ENCODE peak calls at places on chromosomes 7 and 10, in five cellular contexts. W is BJ; T is tibial artery; F is CD4-positive, CD25-positive, alpha-beta regulatory T cell; G is activated naive CD4-positive, alpha-beta T cell. A is an unnamed sample.

GRCh38 chr7:139681812-139682135 is 96.0 kb downstream of the HIPK2 start:
- DNase-seq in T (no peak), G (no peak), F (no peak), W (no peak), A (no peak)

GRCh38 chr10:69232252-69232651 is 12.1 kb downstream of the HKDC1 start:
- DNase-seq in T (no peak), G (no peak), W (no peak), F (no peak), A (peak)

GRCh38 chr10:132798876-132799275 is 12.9 kb upstream of the NKX6-2 start:
- DNase-seq in T (no peak), F (no peak), W (no peak), G (no peak), A (no peak)

GRCh38 chr10:116773306-116773705 is 30.9 kb upstream of the HSPA12A start:
- DNase-seq in F (no peak), W (no peak), G (no peak), T (no peak), A (no peak)

GRCh38 chr10:4033341-4033896 is 248.4 kb upstream of the KLF6 start:
- DNase-seq in W (no peak), F (no peak), T (no peak), G (no peak), A (no peak)

GRCh38 chr7:1558181-1558811 is 2.3 kb upstream of the TMEM184A start:
- DNase-seq in F (no peak), G (no peak), W (no peak), T (no peak), A (peak)

GRCh38 chr7:127447326-127447945 is 54.9 kb upstream of the ZNF800 start:
- DNase-seq in G (no peak), T (no peak), W (no peak), F (peak), A (peak)

GRCh38 chr10:67629461-67629971 is 66.5 kb downstream of the CTNNA3 start:
- DNase-seq in T (no peak), W (no peak), G (no peak), F (no peak), A (no peak)

GRCh38 chr7:121313793-121314676 is 14.8 kb upstream of the WNT16 start:
- DNase-seq in W (peak), G (no peak), F (no peak), T (no peak), A (no peak)

GRCh38 chr10:52740913-52741675 is 31.5 kb downstream of the MBL2 start:
- DNase-seq in F (no peak), T (no peak), W (no peak), G (no peak), A (peak)

GRCh38 chr7:151623766-151624165 is 104.1 kb upstream of the RHEB start:
- DNase-seq in G (no peak), F (no peak), W (no peak), T (no peak), A (peak)

GRCh38 chr7:29923231-29923630 is 66.4 kb downstream of the SCRN1 start:
- DNase-seq in W (no peak), F (no peak), G (no peak), T (no peak), A (no peak)

GRCh38 chr7:144824360-144824759 is 11.5 kb downstream of the TPK1 start:
- DNase-seq in G (no peak), F (no peak), T (no peak), W (peak), A (peak)

GRCh38 chr7:44945479-44945878 is 33.3 kb downstream of the MYO1G start:
- DNase-seq in T (no peak), W (no peak), F (no peak), G (no peak), A (no peak)

GRCh38 chr10:3828404-3829192 is 43.6 kb upstream of the KLF6 start:
- DNase-seq in W (no peak), G (no peak), T (no peak), F (peak), A (peak)

GRCh38 chr10:78876449-78876848 is 192.3 kb upstream of the ZMIZ1 start:
- DNase-seq in G (no peak), T (no peak), F (no peak), W (no peak), A (no peak)

GRCh38 chr10:101451589-101452190 is 97.7 kb downstream of the BTRC start:
- DNase-seq in G (no peak), W (no peak), T (no peak), F (no peak), A (no peak)

GRCh38 chr10:93379366-93380042 is 102.6 kb downstream of the MYOF start:
- DNase-seq in T (no peak), G (no peak), W (no peak), F (peak), A (peak)

GRCh38 chr10:15444105-15445021 is 73.3 kb upstream of the FAM171A1 start:
- DNase-seq in F (no peak), W (no peak), G (no peak), T (no peak), A (no peak)

GRCh38 chr10:64079341-64079740 is 558.1 kb downstream of the REEP3 start:
- DNase-seq in G (no peak), T (no peak), F (no peak), W (no peak), A (no peak)

GRCh38 chr10:90458054-90458453 is 399.8 kb downstream of the HTR7 start:
- DNase-seq in T (no peak), W (no peak), F (no peak), G (no peak), A (no peak)

GRCh38 chr10:117790177-117790576 is 247.6 kb downstream of the EMX2 start:
- DNase-seq in F (no peak), G (no peak), T (no peak), W (no peak), A (no peak)

GRCh38 chr7:19957664-19958063 is 184.2 kb upstream of the TMEM196 start:
- DNase-seq in W (peak), T (no peak), G (no peak), F (no peak), A (peak)

A was measured in ELR.